ENCODE peak calls at places on chromosomes 1 and 21, in four cellular contexts. One of them, this sample, is unnamed.

GRCh38 chr1:27052527-27052926 is 39.9 kb upstream of the TENT5B start:
- DNase-seq in cardiac septum: no peak
- DNase-seq in sciatic nerve: no peak
- DNase-seq in stimulated activated naive B cell treated with anti-CD40 and anti-IgM and Interleukin-4, amounts not matched to agents 10 μg/mL and 1 μg/mL and 100 μg/mL, for 72 hours: no peak
- DNase-seq in this sample: no peak

GRCh38 chr1:54463259-54464030 is 57.3 kb upstream of the SSBP3 start:
- DNase-seq in stimulated activated naive B cell treated with anti-CD40 and anti-IgM and Interleukin-4, amounts not matched to agents 10 μg/mL and 1 μg/mL and 100 μg/mL, for 72 hours: no peak
- DNase-seq in cardiac septum: no peak
- DNase-seq in sciatic nerve: peak; percentile 42
- DNase-seq in this sample: no peak

GRCh38 chr1:28887418-28887834 is 26.9 kb upstream of the EPB41 start:
- DNase-seq in sciatic nerve: no peak
- DNase-seq in cardiac septum: no peak
- DNase-seq in stimulated activated naive B cell treated with anti-CD40 and anti-IgM and Interleukin-4, amounts not matched to agents 10 μg/mL and 1 μg/mL and 100 μg/mL, for 72 hours: peak; percentile 21
- DNase-seq in this sample: no peak

GRCh38 chr1:59718064-59718988 is 96.4 kb upstream of the HOOK1 start:
- DNase-seq in stimulated activated naive B cell treated with anti-CD40 and anti-IgM and Interleukin-4, amounts not matched to agents 10 μg/mL and 1 μg/mL and 100 μg/mL, for 72 hours: no peak
- DNase-seq in sciatic nerve: no peak
- DNase-seq in cardiac septum: no peak
- DNase-seq in this sample: no peak

GRCh38 chr1:156009404-156009803 is 11.3 kb downstream of the SSR2 start:
- DNase-seq in cardiac septum: peak; percentile 43
- DNase-seq in sciatic nerve: no peak
- DNase-seq in stimulated activated naive B cell treated with anti-CD40 and anti-IgM and Interleukin-4, amounts not matched to agents 10 μg/mL and 1 μg/mL and 100 μg/mL, for 72 hours: no peak
- DNase-seq in this sample: no peak

GRCh38 chr1:38433097-38433722 is 386.6 kb upstream of the POU3F1 start:
- DNase-seq in sciatic nerve: no peak
- DNase-seq in stimulated activated naive B cell treated with anti-CD40 and anti-IgM and Interleukin-4, amounts not matched to agents 10 μg/mL and 1 μg/mL and 100 μg/mL, for 72 hours: no peak
- DNase-seq in cardiac septum: no peak
- DNase-seq in this sample: no peak

GRCh38 chr1:12539705-12540579 is 78.1 kb downstream of the DHRS3 start:
- DNase-seq in sciatic nerve: peak; percentile 88
- DNase-seq in cardiac septum: peak; percentile 85
- DNase-seq in stimulated activated naive B cell treated with anti-CD40 and anti-IgM and Interleukin-4, amounts not matched to agents 10 μg/mL and 1 μg/mL and 100 μg/mL, for 72 hours: no peak
- DNase-seq in this sample: peak; percentile 91

GRCh38 chr1:206725053-206725963 is 40.6 kb downstream of the MAPKAPK2 start:
- DNase-seq in sciatic nerve: peak; percentile 64
- DNase-seq in cardiac septum: no peak
- DNase-seq in stimulated activated naive B cell treated with anti-CD40 and anti-IgM and Interleukin-4, amounts not matched to agents 10 μg/mL and 1 μg/mL and 100 μg/mL, for 72 hours: no peak
- DNase-seq in this sample: peak; percentile 60

GRCh38 chr21:35414511-35415139 is 365.5 kb upstream of the RUNX1 start:
- DNase-seq in stimulated activated naive B cell treated with anti-CD40 and anti-IgM and Interleukin-4, amounts not matched to agents 10 μg/mL and 1 μg/mL and 100 μg/mL, for 72 hours: no peak
- DNase-seq in sciatic nerve: no peak
- DNase-seq in cardiac septum: no peak
- DNase-seq in this sample: no peak

GRCh38 chr1:167067904-167068303 is 22.3 kb downstream of the GPA33 start:
- DNase-seq in sciatic nerve: no peak
- DNase-seq in stimulated activated naive B cell treated with anti-CD40 and anti-IgM and Interleukin-4, amounts not matched to agents 10 μg/mL and 1 μg/mL and 100 μg/mL, for 72 hours: no peak
- DNase-seq in cardiac septum: no peak
- DNase-seq in this sample: no peak

GRCh38 chr1:231279081-231279480 is 38.1 kb downstream of the GNPAT start:
- DNase-seq in sciatic nerve: no peak
- DNase-seq in cardiac septum: no peak
- DNase-seq in stimulated activated naive B cell treated with anti-CD40 and anti-IgM and Interleukin-4, amounts not matched to agents 10 μg/mL and 1 μg/mL and 100 μg/mL, for 72 hours: no peak
- DNase-seq in this sample: no peak

GRCh38 chr1:246608616-246609376 is 42.5 kb downstream of the CNST start:
- DNase-seq in cardiac septum: peak; percentile 83
- DNase-seq in sciatic nerve: no peak
- DNase-seq in stimulated activated naive B cell treated with anti-CD40 and anti-IgM and Interleukin-4, amounts not matched to agents 10 μg/mL and 1 μg/mL and 100 μg/mL, for 72 hours: peak; percentile 17
- DNase-seq in this sample: no peak

GRCh38 chr1:225694151-225694603 is 41.3 kb upstream of the ENAH start:
- DNase-seq in sciatic nerve: no peak
- DNase-seq in cardiac septum: no peak
- DNase-seq in stimulated activated naive B cell treated with anti-CD40 and anti-IgM and Interleukin-4, amounts not matched to agents 10 μg/mL and 1 μg/mL and 100 μg/mL, for 72 hours: no peak
- DNase-seq in this sample: no peak

This sample was measured in mesenteric fat pad.